ENCODE peak calls at places on chromosome 17, in five cellular contexts. One of them, this sample, is unnamed.
A peak's percentile ranks its signal among the peaks of the same experiment; 100 is the strongest.

GRCh38 chr17:1907216-1907631 is 77.4 kb downstream of the RPA1 start:
- DNase-seq in stomach: no peak
- DNase-seq in body of pancreas: peak; percentile 22
- DNase-seq in erythroblast: no peak
- DNase-seq in lower leg skin: no peak
- DNase-seq in this sample: no peak

GRCh38 chr17:20095366-20096080 is 86.4 kb downstream of the SPECC1 start:
- DNase-seq in stomach: peak; percentile 57
- DNase-seq in body of pancreas: peak; percentile 61
- DNase-seq in erythroblast: peak; percentile 22
- DNase-seq in lower leg skin: peak; percentile 92
- DNase-seq in this sample: peak; percentile 76

GRCh38 chr17:29726721-29727252 is 104.1 kb upstream of the CORO6 start:
- DNase-seq in stomach: no peak
- DNase-seq in body of pancreas: no peak
- DNase-seq in erythroblast: peak; percentile 31
- DNase-seq in lower leg skin: no peak
- DNase-seq in this sample: no peak

GRCh38 chr17:68732301-68732749 is 131.2 kb upstream of the FAM20A start:
- DNase-seq in stomach: no peak
- DNase-seq in body of pancreas: no peak
- DNase-seq in erythroblast: peak; percentile 5
- DNase-seq in lower leg skin: no peak
- DNase-seq in this sample: no peak

GRCh38 chr17:292016-292415 is 60.6 kb downstream of the RPH3AL start:
- DNase-seq in stomach: no peak
- DNase-seq in body of pancreas: peak; percentile 10
- DNase-seq in erythroblast: no peak
- DNase-seq in lower leg skin: peak; percentile 64
- DNase-seq in this sample: no peak

GRCh38 chr17:2924211-2924610 is 128.0 kb downstream of the RAP1GAP2 start:
- DNase-seq in stomach: no peak
- DNase-seq in body of pancreas: no peak
- DNase-seq in erythroblast: no peak
- DNase-seq in lower leg skin: no peak
- DNase-seq in this sample: no peak

GRCh38 chr17:59266748-59267147 is 46.4 kb downstream of the GDPD1 start:
- DNase-seq in stomach: no peak
- DNase-seq in body of pancreas: no peak
- DNase-seq in erythroblast: no peak
- DNase-seq in lower leg skin: no peak
- DNase-seq in this sample: no peak

GRCh38 chr17:6660765-6661463 is 9.4 kb downstream of the C17orf100 start:
- DNase-seq in stomach: no peak
- DNase-seq in body of pancreas: no peak
- DNase-seq in erythroblast: no peak
- DNase-seq in lower leg skin: peak; percentile 73
- DNase-seq in this sample: no peak

GRCh38 chr17:61495161-61495857 is 43.1 kb downstream of the TBX4 start:
- DNase-seq in stomach: no peak
- DNase-seq in body of pancreas: no peak
- DNase-seq in erythroblast: no peak
- DNase-seq in lower leg skin: no peak
- DNase-seq in this sample: no peak

GRCh38 chr17:4555863-4556646 is 871 bp upstream of the MYBBP1A start:
- DNase-seq in stomach: no peak
- DNase-seq in body of pancreas: no peak
- DNase-seq in erythroblast: no peak
- DNase-seq in lower leg skin: no peak
- DNase-seq in this sample: no peak

GRCh38 chr17:4556996-4557395 is 1.8 kb upstream of the MYBBP1A start:
- DNase-seq in stomach: no peak
- DNase-seq in body of pancreas: no peak
- DNase-seq in erythroblast: no peak
- DNase-seq in lower leg skin: no peak
- DNase-seq in this sample: no peak

GRCh38 chr17:4554441-4554996 is 665 bp downstream of the MYBBP1A start:
- DNase-seq in stomach: no peak
- DNase-seq in body of pancreas: peak; percentile 21
- DNase-seq in erythroblast: peak; percentile 36
- DNase-seq in lower leg skin: no peak
- DNase-seq in this sample: no peak

GRCh38 chr17:4553669-4554068 is 1.5 kb downstream of the MYBBP1A start:
- DNase-seq in stomach: no peak
- DNase-seq in body of pancreas: peak; percentile 15
- DNase-seq in erythroblast: no peak
- DNase-seq in lower leg skin: no peak
- DNase-seq in this sample: no peak

DNA sequence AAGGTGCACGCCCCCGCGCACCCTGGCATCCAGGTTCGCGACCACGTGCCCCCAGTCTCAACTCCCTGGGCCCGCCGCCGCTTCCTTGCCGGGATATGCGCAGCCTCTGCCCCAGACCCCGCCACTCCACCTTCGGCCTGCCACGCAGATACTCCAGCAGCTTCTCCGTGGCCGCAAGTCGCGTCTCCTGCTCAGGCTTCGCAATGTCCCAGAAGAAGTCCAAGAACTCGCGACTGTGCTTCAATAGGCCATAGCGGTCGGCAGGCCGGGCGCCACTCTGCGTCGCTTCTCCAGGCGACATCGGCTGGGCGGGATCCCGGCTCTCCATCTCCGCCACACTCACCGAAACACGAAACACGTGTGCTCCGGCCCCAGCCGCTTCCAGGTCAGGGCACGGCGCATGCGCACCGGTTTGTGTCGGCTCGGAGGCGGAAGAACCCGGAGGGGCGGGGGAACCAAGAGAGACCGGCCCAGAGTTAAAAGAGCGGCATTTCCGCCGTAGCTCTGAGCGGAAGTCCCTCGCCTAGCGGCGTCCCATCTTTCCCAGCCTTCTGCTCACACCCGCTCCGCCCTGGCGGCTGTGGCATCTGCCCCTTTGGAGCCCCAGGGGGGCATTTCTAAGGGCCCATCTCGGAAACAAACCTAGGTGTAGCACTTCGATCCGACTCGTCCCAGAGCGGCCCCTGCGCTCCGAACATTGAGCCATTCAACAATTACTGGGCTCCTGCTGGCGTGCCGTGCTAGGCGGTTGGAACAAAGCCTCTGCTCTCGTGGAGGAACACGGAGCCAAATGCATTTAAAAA is at the start of gene MYBBP1A:
- DNase-seq in stomach: peak; percentile 98
- DNase-seq in body of pancreas: peak; percentile 98
- DNase-seq in erythroblast: peak; percentile 95
- DNase-seq in lower leg skin: peak; percentile 99
- DNase-seq in this sample: peak; percentile 95
- TF ChIP-seq POLR2A in stomach: no peak
- TF ChIP-seq POLR2A in body of pancreas: peak; percentile 86
- TF ChIP-seq POLR2A in erythroblast: peak; percentile 84
- TF ChIP-seq POLR2A in lower leg skin: no peak
- TF ChIP-seq POLR2A in this sample: peak; percentile 54

DNA sequence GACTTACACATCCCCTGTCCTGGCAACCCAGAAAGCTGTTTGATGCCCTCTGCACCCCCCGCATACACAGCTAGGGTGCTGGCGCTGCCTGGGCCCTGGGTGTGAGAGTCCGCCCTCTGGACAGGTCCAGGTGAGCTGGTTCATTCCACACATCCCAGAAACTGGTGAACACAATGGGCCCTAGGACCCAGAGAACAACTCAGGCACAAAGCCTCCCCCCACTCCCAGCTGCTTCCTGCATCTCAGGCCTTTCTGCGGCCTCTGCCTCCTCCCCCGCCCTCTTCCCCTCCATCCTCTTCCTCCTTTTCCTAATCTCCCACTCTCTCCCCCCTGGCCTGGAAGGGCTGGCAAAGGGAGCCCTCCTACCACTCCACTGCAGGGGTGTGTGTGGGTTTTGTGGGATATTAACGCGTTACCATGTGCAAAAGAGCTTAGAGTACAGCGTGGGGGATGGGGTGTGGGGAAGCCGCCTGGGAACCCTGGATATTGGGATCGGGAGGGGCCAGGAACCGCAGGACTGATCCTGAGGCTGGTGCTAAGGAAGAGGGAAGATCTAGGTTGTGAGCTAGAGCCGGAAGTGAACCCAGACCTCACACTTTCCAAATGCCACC is 1.6 kb upstream of the PPP1R9B start:
- DNase-seq in stomach: peak; percentile 83
- DNase-seq in body of pancreas: peak; percentile 88
- DNase-seq in erythroblast: peak; percentile 78
- DNase-seq in lower leg skin: peak; percentile 97
- DNase-seq in this sample: peak; percentile 58
- TF ChIP-seq POLR2A in stomach: no peak
- TF ChIP-seq POLR2A in body of pancreas: peak; percentile 43
- TF ChIP-seq POLR2A in erythroblast: no peak
- TF ChIP-seq POLR2A in lower leg skin: no peak
- TF ChIP-seq POLR2A in this sample: peak; percentile 15

GRCh38 chr17:44558349-44559287 is 1.3 kb downstream of the FZD2 start:
- DNase-seq in stomach: no peak
- DNase-seq in body of pancreas: no peak
- DNase-seq in erythroblast: no peak
- DNase-seq in lower leg skin: no peak
- DNase-seq in this sample: no peak

GRCh38 chr17:44559288-44560249 is 2.3 kb downstream of the FZD2 start:
- DNase-seq in stomach: no peak
- DNase-seq in body of pancreas: no peak
- DNase-seq in erythroblast: no peak
- DNase-seq in lower leg skin: no peak
- DNase-seq in this sample: no peak

GRCh38 chr17:44556114-44556853 is 1.0 kb upstream of the FZD2 start:
- DNase-seq in stomach: peak; percentile 29
- DNase-seq in body of pancreas: peak; percentile 35
- DNase-seq in erythroblast: no peak
- DNase-seq in lower leg skin: no peak
- DNase-seq in this sample: no peak

GRCh38 chr17:44556854-44557606 is at the start of gene FZD2:
- DNase-seq in stomach: peak; percentile 73
- DNase-seq in body of pancreas: peak; percentile 76
- DNase-seq in erythroblast: peak; percentile 47
- DNase-seq in lower leg skin: peak; percentile 93
- DNase-seq in this sample: peak; percentile 86

DNA sequence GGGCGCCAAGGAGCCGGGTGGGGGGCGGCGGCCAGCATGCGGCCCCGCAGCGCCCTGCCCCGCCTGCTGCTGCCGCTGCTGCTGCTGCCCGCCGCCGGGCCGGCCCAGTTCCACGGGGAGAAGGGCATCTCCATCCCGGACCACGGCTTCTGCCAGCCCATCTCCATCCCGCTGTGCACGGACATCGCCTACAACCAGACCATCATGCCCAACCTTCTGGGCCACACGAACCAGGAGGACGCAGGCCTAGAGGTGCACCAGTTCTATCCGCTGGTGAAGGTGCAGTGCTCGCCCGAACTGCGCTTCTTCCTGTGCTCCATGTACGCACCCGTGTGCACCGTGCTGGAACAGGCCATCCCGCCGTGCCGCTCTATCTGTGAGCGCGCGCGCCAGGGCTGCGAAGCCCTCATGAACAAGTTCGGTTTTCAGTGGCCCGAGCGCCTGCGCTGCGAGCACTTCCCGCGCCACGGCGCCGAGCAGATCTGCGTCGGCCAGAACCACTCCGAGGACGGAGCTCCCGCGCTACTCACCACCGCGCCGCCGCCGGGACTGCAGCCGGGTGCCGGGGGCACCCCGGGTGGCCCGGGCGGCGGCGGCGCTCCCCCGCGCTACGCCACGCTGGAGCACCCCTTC is 485 bp downstream of the FZD2 start:
- DNase-seq in stomach: peak; percentile 36
- DNase-seq in body of pancreas: peak; percentile 19
- DNase-seq in erythroblast: peak; percentile 29
- DNase-seq in lower leg skin: peak; percentile 86
- DNase-seq in this sample: no peak
- TF ChIP-seq POLR2A in stomach: no peak
- TF ChIP-seq POLR2A in body of pancreas: no peak
- TF ChIP-seq POLR2A in erythroblast: no peak
- TF ChIP-seq POLR2A in lower leg skin: no peak
- TF ChIP-seq POLR2A in this sample: no peak

DNA sequence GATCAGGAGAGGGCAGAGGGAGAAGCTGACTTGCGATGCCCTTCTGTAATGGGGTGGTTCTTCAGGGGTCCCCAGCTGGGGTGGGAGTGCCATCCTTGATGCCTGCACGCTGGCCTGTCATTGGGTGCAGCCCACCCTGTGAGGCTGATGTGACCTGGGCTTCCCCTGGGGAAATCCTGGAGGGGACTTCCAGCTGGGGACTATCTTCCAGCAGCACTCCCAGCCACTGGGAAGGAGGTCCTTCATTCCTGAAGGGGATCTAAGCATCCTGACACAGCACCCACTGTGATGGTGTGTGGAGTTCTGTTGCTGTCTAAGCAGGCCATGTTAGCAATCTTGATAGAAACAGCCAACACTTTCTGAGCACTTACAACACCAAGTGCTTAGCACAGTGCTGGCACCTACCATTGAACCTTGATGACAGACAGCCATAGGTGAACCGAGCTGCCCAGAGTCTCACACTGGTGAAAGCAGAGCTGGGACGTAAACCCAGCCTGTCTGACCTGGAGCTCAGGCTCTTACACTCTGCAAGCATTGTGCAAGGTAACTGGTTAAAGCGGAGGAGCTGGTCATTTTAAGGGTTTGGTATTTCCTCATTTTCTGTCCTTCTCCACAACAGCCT is 211.3 kb downstream of the CCDC182 start:
- DNase-seq in stomach: no peak
- DNase-seq in body of pancreas: no peak
- DNase-seq in erythroblast: no peak
- DNase-seq in lower leg skin: no peak
- DNase-seq in this sample: no peak
- TF ChIP-seq POLR2A in stomach: no peak
- TF ChIP-seq POLR2A in body of pancreas: no peak
- TF ChIP-seq POLR2A in erythroblast: no peak
- TF ChIP-seq POLR2A in lower leg skin: no peak
- TF ChIP-seq POLR2A in this sample: no peak

GRCh38 chr17:35879748-35880654 is at the start of gene CCL5:
- DNase-seq in stomach: no peak
- DNase-seq in body of pancreas: no peak
- DNase-seq in erythroblast: no peak
- DNase-seq in lower leg skin: no peak
- DNase-seq in this sample: no peak
- TF ChIP-seq POLR2A in stomach: no peak
- TF ChIP-seq POLR2A in body of pancreas: peak; percentile 41
- TF ChIP-seq POLR2A in erythroblast: no peak
- TF ChIP-seq POLR2A in lower leg skin: no peak
- TF ChIP-seq POLR2A in this sample: no peak

GRCh38 chr17:28725660-28726395 is at the start of gene TLCD1:
- DNase-seq in stomach: peak; percentile 73
- DNase-seq in body of pancreas: peak; percentile 78
- DNase-seq in erythroblast: peak; percentile 84
- DNase-seq in lower leg skin: peak; percentile 91
- DNase-seq in this sample: no peak
- TF ChIP-seq POLR2A in stomach: no peak
- TF ChIP-seq POLR2A in body of pancreas: peak; percentile 63
- TF ChIP-seq POLR2A in erythroblast: peak; percentile 44
- TF ChIP-seq POLR2A in lower leg skin: no peak
- TF ChIP-seq POLR2A in this sample: no peak

This sample was measured in tibial nerve.